ENCODE peak calls at places on chromosomes 5 and 9, in six cellular contexts. One of them, this sample, is unnamed.

GRCh38 chr9:79686381-79687130 is 114.8 kb downstream of the TLE4 start:
- DNase-seq in spleen: no peak
- DNase-seq in heart left ventricle: no peak
- DNase-seq in sigmoid colon: no peak
- DNase-seq in HCT116: no peak
- DNase-seq in adrenal gland: peak; percentile 56
- DNase-seq in this sample: no peak

GRCh38 chr9:131589124-131589711 is 43.9 kb downstream of the PRRT1B start:
- DNase-seq in spleen: peak; percentile 67
- DNase-seq in heart left ventricle: peak; percentile 18
- DNase-seq in sigmoid colon: no peak
- DNase-seq in HCT116: no peak
- DNase-seq in adrenal gland: no peak
- DNase-seq in this sample: no peak

GRCh38 chr5:5665225-5666075 is 243.0 kb downstream of the ICE1 start:
- DNase-seq in spleen: no peak
- DNase-seq in heart left ventricle: no peak
- DNase-seq in sigmoid colon: no peak
- DNase-seq in HCT116: peak; percentile 27
- DNase-seq in adrenal gland: no peak
- DNase-seq in this sample: no peak

GRCh38 chr9:136295055-136295454 is 8.8 kb downstream of the CCDC187 start:
- DNase-seq in spleen: no peak
- DNase-seq in heart left ventricle: no peak
- DNase-seq in sigmoid colon: no peak
- DNase-seq in HCT116: no peak
- DNase-seq in adrenal gland: no peak
- DNase-seq in this sample: no peak

GRCh38 chr5:32505718-32506117 is 61.2 kb upstream of the ZFR start:
- DNase-seq in spleen: no peak
- DNase-seq in heart left ventricle: no peak
- DNase-seq in sigmoid colon: no peak
- DNase-seq in HCT116: no peak
- DNase-seq in adrenal gland: no peak
- DNase-seq in this sample: no peak

GRCh38 chr9:134007571-134007970 is 15.4 kb upstream of the VAV2 start:
- DNase-seq in spleen: peak; percentile 30
- DNase-seq in heart left ventricle: no peak
- DNase-seq in sigmoid colon: no peak
- DNase-seq in HCT116: no peak
- DNase-seq in adrenal gland: no peak
- DNase-seq in this sample: no peak

GRCh38 chr5:56638061-56638621 is 177.2 kb upstream of the MAP3K1 start:
- DNase-seq in spleen: no peak
- DNase-seq in heart left ventricle: no peak
- DNase-seq in sigmoid colon: no peak
- DNase-seq in HCT116: no peak
- DNase-seq in adrenal gland: no peak
- DNase-seq in this sample: no peak

GRCh38 chr9:115855458-115856133 is 298.0 kb upstream of the PAPPA start:
- DNase-seq in spleen: no peak
- DNase-seq in heart left ventricle: no peak
- DNase-seq in sigmoid colon: no peak
- DNase-seq in HCT116: no peak
- DNase-seq in adrenal gland: no peak
- DNase-seq in this sample: no peak

GRCh38 chr5:40521925-40522324 is 157.8 kb upstream of the PTGER4 start:
- DNase-seq in spleen: no peak
- DNase-seq in heart left ventricle: no peak
- DNase-seq in sigmoid colon: no peak
- DNase-seq in HCT116: no peak
- DNase-seq in adrenal gland: no peak
- DNase-seq in this sample: no peak

GRCh38 chr5:127389616-127390015 is 99.0 kb downstream of the MEGF10 start:
- DNase-seq in spleen: no peak
- DNase-seq in heart left ventricle: no peak
- DNase-seq in sigmoid colon: no peak
- DNase-seq in HCT116: no peak
- DNase-seq in adrenal gland: no peak
- DNase-seq in this sample: no peak

GRCh38 chr5:127385936-127386335 is 95.3 kb downstream of the MEGF10 start:
- DNase-seq in spleen: no peak
- DNase-seq in heart left ventricle: no peak
- DNase-seq in sigmoid colon: no peak
- DNase-seq in HCT116: no peak
- DNase-seq in adrenal gland: no peak
- DNase-seq in this sample: no peak

GRCh38 chr5:127386557-127386956 is 96.0 kb downstream of the MEGF10 start:
- DNase-seq in spleen: no peak
- DNase-seq in heart left ventricle: no peak
- DNase-seq in sigmoid colon: no peak
- DNase-seq in HCT116: no peak
- DNase-seq in adrenal gland: no peak
- DNase-seq in this sample: no peak
- TF ChIP-seq POLR2A in spleen: no peak
- TF ChIP-seq POLR2A in heart left ventricle: no peak
- TF ChIP-seq POLR2A in sigmoid colon: no peak
- TF ChIP-seq POLR2A in HCT116: no peak
- TF ChIP-seq POLR2A in adrenal gland: no peak
- TF ChIP-seq POLR2A in this sample: no peak

GRCh38 chr9:17772223-17772622 is 193.4 kb downstream of the SH3GL2 start:
- DNase-seq in spleen: no peak
- DNase-seq in heart left ventricle: no peak
- DNase-seq in sigmoid colon: no peak
- DNase-seq in HCT116: no peak
- DNase-seq in adrenal gland: no peak
- DNase-seq in this sample: no peak
- TF ChIP-seq POLR2A in spleen: no peak
- TF ChIP-seq POLR2A in heart left ventricle: no peak
- TF ChIP-seq POLR2A in sigmoid colon: no peak
- TF ChIP-seq POLR2A in HCT116: no peak
- TF ChIP-seq POLR2A in adrenal gland: no peak
- TF ChIP-seq POLR2A in this sample: no peak

DNA sequence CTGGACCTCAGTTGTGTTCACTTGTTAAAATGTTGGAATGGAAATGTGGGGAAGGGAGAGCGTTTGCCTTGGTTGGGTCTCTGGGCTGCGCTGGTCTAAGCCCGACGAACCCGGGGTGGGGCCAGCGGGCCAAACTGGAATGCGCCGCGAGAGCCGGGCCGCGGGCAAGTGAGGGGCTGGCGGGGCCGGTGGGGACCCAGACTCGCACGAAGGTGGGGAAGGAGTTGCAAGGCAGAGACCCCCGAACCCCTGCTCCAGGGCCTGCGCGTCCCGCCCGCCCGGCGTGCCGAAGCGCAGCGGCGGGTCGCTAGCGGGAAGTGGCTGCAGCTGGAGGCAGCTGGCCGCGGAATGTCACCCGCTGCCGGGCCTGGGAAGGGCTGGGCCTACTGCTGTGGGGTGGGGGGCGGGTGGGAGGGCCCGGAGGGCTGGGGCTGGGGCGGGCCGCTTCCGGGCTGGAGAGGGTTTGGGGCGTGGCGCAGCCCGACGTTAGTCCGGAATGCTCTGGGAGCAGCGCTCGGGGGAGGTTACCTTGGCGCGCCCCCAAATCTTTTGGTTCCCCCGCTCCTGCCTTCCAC is 84.8 kb downstream of the DAB2IP start:
- DNase-seq in spleen: peak; percentile 83
- DNase-seq in heart left ventricle: peak; percentile 90
- DNase-seq in sigmoid colon: peak; percentile 91
- DNase-seq in HCT116: no peak
- DNase-seq in adrenal gland: no peak
- DNase-seq in this sample: peak; percentile 22
- TF ChIP-seq POLR2A in spleen: no peak
- TF ChIP-seq POLR2A in heart left ventricle: no peak
- TF ChIP-seq POLR2A in sigmoid colon: no peak
- TF ChIP-seq POLR2A in HCT116: no peak
- TF ChIP-seq POLR2A in adrenal gland: no peak
- TF ChIP-seq POLR2A in this sample: no peak

GRCh38 chr5:65624025-65624569 is at the start of gene TRIM23:
- DNase-seq in spleen: peak; percentile 98
- DNase-seq in heart left ventricle: peak; percentile 93
- DNase-seq in sigmoid colon: peak; percentile 96
- DNase-seq in HCT116: peak; percentile 83
- DNase-seq in adrenal gland: peak; percentile 93
- DNase-seq in this sample: peak; percentile 95
- TF ChIP-seq POLR2A in spleen: no peak
- TF ChIP-seq POLR2A in heart left ventricle: no peak
- TF ChIP-seq POLR2A in sigmoid colon: peak; percentile 10
- TF ChIP-seq POLR2A in HCT116: peak; percentile 37
- TF ChIP-seq POLR2A in adrenal gland: peak; percentile 28
- TF ChIP-seq POLR2A in this sample: peak; percentile 69

GRCh38 chr5:138464018-138464387 is 1.3 kb upstream of the EGR1 start:
- DNase-seq in spleen: peak; percentile 99
- DNase-seq in heart left ventricle: peak; percentile 97
- DNase-seq in sigmoid colon: peak; percentile 98
- DNase-seq in HCT116: peak; percentile 81
- DNase-seq in adrenal gland: peak; percentile 96
- DNase-seq in this sample: peak; percentile 95

GRCh38 chr5:138466058-138466899 is 1.0 kb downstream of the EGR1 start:
- DNase-seq in spleen: peak; percentile 85
- DNase-seq in heart left ventricle: no peak
- DNase-seq in sigmoid colon: no peak
- DNase-seq in HCT116: no peak
- DNase-seq in adrenal gland: peak; percentile 46
- DNase-seq in this sample: no peak

GRCh38 chr5:138464388-138465287 is 641 bp upstream of the EGR1 start:
- DNase-seq in spleen: peak; percentile 97
- DNase-seq in heart left ventricle: peak; percentile 97
- DNase-seq in sigmoid colon: peak; percentile 99
- DNase-seq in HCT116: peak; percentile 98
- DNase-seq in adrenal gland: peak; percentile 99
- DNase-seq in this sample: peak; percentile 98

GRCh38 chr5:138466900-138467710 is 1.8 kb downstream of the EGR1 start:
- DNase-seq in spleen: peak; percentile 82
- DNase-seq in heart left ventricle: no peak
- DNase-seq in sigmoid colon: no peak
- DNase-seq in HCT116: no peak
- DNase-seq in adrenal gland: no peak
- DNase-seq in this sample: peak; percentile 43

GRCh38 chr5:138465288-138466057 is at the start of gene EGR1:
- DNase-seq in spleen: peak; percentile 93
- DNase-seq in heart left ventricle: peak; percentile 95
- DNase-seq in sigmoid colon: peak; percentile 98
- DNase-seq in HCT116: peak; percentile 85
- DNase-seq in adrenal gland: peak; percentile 95
- DNase-seq in this sample: peak; percentile 97
- TF ChIP-seq POLR2A in spleen: no peak
- TF ChIP-seq POLR2A in heart left ventricle: no peak
- TF ChIP-seq POLR2A in sigmoid colon: peak; percentile 49
- TF ChIP-seq POLR2A in HCT116: peak; percentile 90
- TF ChIP-seq POLR2A in adrenal gland: peak; percentile 100
- TF ChIP-seq POLR2A in this sample: peak; percentile 77

DNA sequence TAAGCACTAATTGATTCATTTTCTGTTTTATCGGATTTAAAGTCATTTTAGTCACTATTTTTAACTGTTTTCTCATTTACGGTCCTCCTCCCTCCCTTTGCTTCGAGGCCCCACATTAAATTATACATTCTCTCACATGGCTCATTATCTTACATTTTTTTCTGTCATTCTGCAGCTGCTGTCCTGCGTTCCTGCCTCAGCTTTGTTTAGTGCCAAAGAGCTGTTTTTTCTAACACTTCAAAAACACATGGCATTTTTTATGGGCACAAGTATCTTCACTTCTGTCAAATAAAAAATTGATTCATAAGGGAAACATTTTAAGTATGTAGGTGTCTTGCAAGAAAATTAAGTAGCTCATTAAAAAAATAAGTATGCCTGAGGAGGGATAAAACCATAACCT is 130.0 kb upstream of the FST start:
- DNase-seq in spleen: no peak
- DNase-seq in heart left ventricle: no peak
- DNase-seq in sigmoid colon: no peak
- DNase-seq in HCT116: no peak
- DNase-seq in adrenal gland: no peak
- DNase-seq in this sample: no peak
- TF ChIP-seq POLR2A in spleen: no peak
- TF ChIP-seq POLR2A in heart left ventricle: no peak
- TF ChIP-seq POLR2A in sigmoid colon: no peak
- TF ChIP-seq POLR2A in HCT116: no peak
- TF ChIP-seq POLR2A in adrenal gland: no peak
- TF ChIP-seq POLR2A in this sample: no peak

DNA sequence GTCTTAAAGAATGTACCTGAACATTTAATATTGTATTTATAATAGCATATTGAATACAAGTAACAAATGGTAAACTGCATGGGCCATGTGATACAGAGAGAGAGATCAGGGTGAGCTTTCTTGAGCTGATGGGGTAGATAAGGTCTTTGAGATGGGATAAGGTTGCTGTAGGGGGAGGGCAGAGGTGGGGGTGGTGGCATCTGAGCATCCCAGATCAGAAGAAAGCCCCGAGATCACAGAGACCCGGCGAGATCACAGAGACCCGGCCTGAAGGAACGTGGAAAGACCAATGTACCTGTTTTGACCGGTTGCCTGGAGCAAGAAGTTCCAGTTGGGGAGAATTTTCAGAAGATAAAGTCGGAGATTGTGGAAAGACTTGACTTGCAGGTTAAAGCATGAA is 6.6 kb downstream of the SMARCA2 start:
- DNase-seq in spleen: no peak
- DNase-seq in heart left ventricle: no peak
- DNase-seq in sigmoid colon: no peak
- DNase-seq in HCT116: no peak
- DNase-seq in adrenal gland: no peak
- DNase-seq in this sample: peak; percentile 44
- TF ChIP-seq POLR2A in spleen: no peak
- TF ChIP-seq POLR2A in heart left ventricle: no peak
- TF ChIP-seq POLR2A in sigmoid colon: no peak
- TF ChIP-seq POLR2A in HCT116: no peak
- TF ChIP-seq POLR2A in adrenal gland: no peak
- TF ChIP-seq POLR2A in this sample: no peak

GRCh38 chr9:16720386-16720785 is 150.1 kb downstream of the BNC2 start:
- DNase-seq in spleen: no peak
- DNase-seq in heart left ventricle: no peak
- DNase-seq in sigmoid colon: no peak
- DNase-seq in HCT116: no peak
- DNase-seq in adrenal gland: no peak
- DNase-seq in this sample: no peak
- TF ChIP-seq POLR2A in spleen: no peak
- TF ChIP-seq POLR2A in heart left ventricle: no peak
- TF ChIP-seq POLR2A in sigmoid colon: no peak
- TF ChIP-seq POLR2A in HCT116: no peak
- TF ChIP-seq POLR2A in adrenal gland: no peak
- TF ChIP-seq POLR2A in this sample: no peak

GRCh38 chr5:62127098-62127736 is 178.8 kb upstream of the KIF2A start:
- DNase-seq in spleen: no peak
- DNase-seq in heart left ventricle: no peak
- DNase-seq in sigmoid colon: no peak
- DNase-seq in HCT116: no peak
- DNase-seq in adrenal gland: no peak
- DNase-seq in this sample: no peak

GRCh38 chr5:62130107-62130506 is 175.9 kb upstream of the KIF2A start:
- DNase-seq in spleen: no peak
- DNase-seq in heart left ventricle: no peak
- DNase-seq in sigmoid colon: no peak
- DNase-seq in HCT116: no peak
- DNase-seq in adrenal gland: no peak
- DNase-seq in this sample: no peak

GRCh38 chr5:62126090-62126489 is 179.9 kb upstream of the KIF2A start:
- DNase-seq in spleen: no peak
- DNase-seq in heart left ventricle: no peak
- DNase-seq in sigmoid colon: no peak
- DNase-seq in HCT116: no peak
- DNase-seq in adrenal gland: no peak
- DNase-seq in this sample: no peak

GRCh38 chr5:62124266-62124665 is 181.7 kb upstream of the KIF2A start:
- DNase-seq in spleen: no peak
- DNase-seq in heart left ventricle: no peak
- DNase-seq in sigmoid colon: no peak
- DNase-seq in HCT116: no peak
- DNase-seq in adrenal gland: no peak
- DNase-seq in this sample: no peak
- TF ChIP-seq POLR2A in spleen: no peak
- TF ChIP-seq POLR2A in heart left ventricle: no peak
- TF ChIP-seq POLR2A in sigmoid colon: no peak
- TF ChIP-seq POLR2A in HCT116: no peak
- TF ChIP-seq POLR2A in adrenal gland: no peak
- TF ChIP-seq POLR2A in this sample: no peak

This sample was measured in erythroblast.